ENCODE peak calls at places on chromosomes 16 and 17, in seven cellular contexts. E, Y, P, B, X, N and O are unnamed samples.

GRCh38 chr17:80126449-80126715 is 20.5 kb downstream of the EIF4A3 start:
- DNase-seq in E (no peak), Y (no peak), P (no peak), B (no peak), X (no peak), N (no peak), O (no peak)

GRCh38 chr17:71528210-71528609 is 592.6 kb upstream of the SOX9 start:
- DNase-seq in E (no peak), Y (no peak), P (no peak), B (no peak), X (no peak), N (no peak), O (no peak)

GRCh38 chr16:48076455-48077012 is 79.3 kb downstream of the ABCC12 start:
- DNase-seq in E (no peak), Y (peak; percentile 25), P (no peak), B (no peak), X (no peak), N (no peak), O (no peak)

GRCh38 chr16:1743376-1744337 is 27.7 kb downstream of the NME3 start:
- DNase-seq in E (no peak), Y (no peak), P (no peak), B (no peak), X (no peak), N (no peak), O (no peak)

GRCh38 chr17:70310251-70310672 is 140.9 kb downstream of the KCNJ2 start:
- DNase-seq in E (no peak), Y (no peak), P (no peak), B (no peak), X (no peak), N (no peak), O (no peak)

GRCh38 chr17:19753049-19753444 is 4.9 kb upstream of the ALDH3A1 start:
- DNase-seq in E (no peak), Y (peak; percentile 77), P (peak; percentile 92), B (peak; percentile 91), X (no peak), N (no peak), O (no peak)

GRCh38 chr17:76561332-76561731 is 21.5 kb downstream of the PRCD start:
- DNase-seq in E (no peak), Y (no peak), P (no peak), B (no peak), X (no peak), N (no peak), O (no peak)

GRCh38 chr16:66741131-66741900 is 10.1 kb downstream of the DYNC1LI2 start:
- DNase-seq in E (no peak), Y (peak; percentile 93), P (peak; percentile 91), B (peak; percentile 91), X (peak; percentile 61), N (no peak), O (peak; percentile 91)

GRCh38 chr17:28533091-28533670 is 19.2 kb downstream of the UNC119 start:
- DNase-seq in E (no peak), Y (no peak), P (peak; percentile 39), B (no peak), X (no peak), N (no peak), O (no peak)

GRCh38 chr16:2035431-2036199 is 8.9 kb downstream of the NHERF2 start:
- DNase-seq in E (no peak), Y (peak; percentile 65), P (no peak), B (peak; percentile 85), X (peak; percentile 43), N (no peak), O (peak; percentile 62)

GRCh38 chr17:70024253-70024652 is 50.8 kb upstream of the KCNJ16 start:
- DNase-seq in E (no peak), Y (no peak), P (no peak), B (no peak), X (no peak), N (no peak), O (no peak)

GRCh38 chr17:77476920-77477805 is 336.4 kb downstream of the SEC14L1 start:
- DNase-seq in E (no peak), Y (peak; percentile 94), P (peak; percentile 80), B (peak; percentile 71), X (peak; percentile 91), N (no peak), O (peak; percentile 85)

GRCh38 chr16:47058295-47059086 is 85.0 kb upstream of the DNAJA2 start:
- DNase-seq in E (no peak), Y (peak; percentile 52), P (peak; percentile 12), B (no peak), X (no peak), N (no peak), O (peak; percentile 67)

GRCh38 chr16:71637398-71637797 is 11.4 kb downstream of the MARVELD3 start:
- DNase-seq in E (no peak), Y (peak; percentile 77), P (no peak), B (no peak), X (peak; percentile 63), N (peak; percentile 88), O (no peak)

GRCh38 chr17:73404246-73404645 is 92.4 kb upstream of the CDC42EP4 start:
- DNase-seq in E (no peak), Y (no peak), P (no peak), B (no peak), X (no peak), N (no peak), O (no peak)

GRCh38 chr16:88922114-88922825 is 54.7 kb downstream of the CBFA2T3 start:
- DNase-seq in E (no peak), Y (peak; percentile 66), P (peak; percentile 80), B (peak; percentile 67), X (peak; percentile 20), N (no peak), O (peak; percentile 49)

GRCh38 chr17:39170558-39170957 is 4.6 kb upstream of the ARL5C start:
- DNase-seq in E (no peak), Y (no peak), P (no peak), B (no peak), X (no peak), N (no peak), O (no peak)

GRCh38 chr17:73722163-73722562 is 77.9 kb upstream of the SDK2 start:
- DNase-seq in E (peak; percentile 44), Y (no peak), P (no peak), B (no peak), X (no peak), N (no peak), O (no peak)

GRCh38 chr17:47227862-47228261 is 18.7 kb downstream of the MYL4 start:
- DNase-seq in E (no peak), Y (no peak), P (no peak), B (no peak), X (no peak), N (no peak), O (no peak)
- H3K4me3 ChIP-seq in E (no peak overlapping the region), Y (no peak overlapping the region), P (no peak overlapping the region), B (no peak overlapping the region), X (no peak overlapping the region), N (no peak overlapping the region), O (no peak overlapping the region)

GRCh38 chr17:12644623-12645022 is 21.1 kb upstream of the MYOCD start:
- DNase-seq in E (no peak), Y (no peak), P (no peak), B (no peak), X (no peak), N (no peak), O (no peak)
- H3K4me3 ChIP-seq in E (no peak overlapping the region), Y (no peak overlapping the region), P (no peak overlapping the region), B (no peak overlapping the region), X (no peak overlapping the region), N (no peak overlapping the region), O (no peak overlapping the region)

DNA sequence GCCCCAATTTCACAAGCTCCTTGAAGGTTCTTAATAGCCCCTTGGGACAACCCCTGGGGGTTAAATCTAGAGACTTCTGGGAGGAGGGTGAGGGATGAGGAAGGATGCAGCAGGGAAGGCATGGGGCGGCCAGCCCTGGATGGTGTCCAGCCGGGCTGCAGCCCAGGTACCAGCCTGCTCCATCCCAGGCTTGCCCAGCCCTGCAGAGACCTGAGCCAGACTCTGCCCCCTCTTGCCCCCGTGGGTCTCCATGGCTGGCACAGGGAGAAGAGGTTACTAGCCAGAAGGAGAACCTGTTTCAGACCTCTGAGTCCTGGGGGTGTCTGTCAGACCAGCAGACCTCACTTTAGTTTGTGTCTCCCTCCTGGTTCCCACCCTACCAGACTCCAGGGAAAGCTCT is 8.5 kb downstream of the NHERF1 start:
- DNase-seq in E (no peak), Y (no peak), P (no peak), B (peak; percentile 52), X (no peak), N (no peak), O (no peak)
- H3K4me3 ChIP-seq in E (peak overlapping the region; percentile 11), Y (no peak overlapping the region), P (no peak overlapping the region), B (no peak overlapping the region), X (no peak overlapping the region), N (no peak overlapping the region), O (no peak overlapping the region)

DNA sequence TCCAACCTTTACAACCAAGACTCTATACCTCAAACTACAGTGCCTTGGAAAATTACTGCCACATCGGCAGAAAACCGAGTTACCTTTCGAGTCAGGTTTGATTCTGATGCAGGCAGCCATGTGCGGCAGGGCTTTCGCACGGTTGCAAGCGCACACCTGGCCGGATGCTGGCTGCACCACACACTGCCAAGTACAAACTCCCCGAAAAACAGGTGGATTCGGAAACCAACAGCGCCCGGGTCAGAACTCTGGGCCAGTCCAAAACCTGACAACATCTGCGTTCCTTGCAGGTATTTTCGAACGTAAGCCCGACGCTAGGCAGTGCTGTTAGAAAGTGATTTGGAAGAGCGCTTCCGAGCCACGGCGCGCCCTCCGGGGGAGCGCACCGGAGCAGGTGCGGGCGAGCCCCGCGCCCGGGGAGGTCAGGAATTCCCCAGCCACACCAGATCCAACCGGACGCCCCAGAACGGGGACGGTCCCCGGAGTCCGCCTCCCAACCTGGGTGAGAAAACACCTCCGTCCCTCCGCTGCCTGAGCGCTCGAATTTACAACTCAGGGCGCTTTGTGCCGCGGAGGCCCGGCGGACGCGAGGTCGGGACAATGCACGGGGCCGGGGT is 1.2 kb downstream of the USP7 start:
- DNase-seq in E (peak; percentile 46), Y (no peak), P (no peak), B (peak; percentile 50), X (no peak), N (no peak), O (peak; percentile 23)
- H3K4me3 ChIP-seq in E (peak overlapping the region; percentile 71), Y (peak overlapping the region; percentile 67), P (peak overlapping the region; percentile 71), B (peak overlapping the region; percentile 77), X (peak overlapping the region; percentile 83), N (peak overlapping the region; percentile 89), O (peak overlapping the region; percentile 81)

GRCh38 chr16:57115504-57116182 is 23.3 kb downstream of the CPNE2 start:
- DNase-seq in E (no peak), Y (peak; percentile 69), P (peak; percentile 32), B (no peak), X (no peak), N (peak; percentile 57), O (peak; percentile 81)
- H3K4me3 ChIP-seq in E (no peak overlapping the region), Y (no peak overlapping the region), P (no peak overlapping the region), B (no peak overlapping the region), X (no peak overlapping the region), N (no peak overlapping the region), O (no peak overlapping the region)